ENCODE peak calls at places on chromosomes 5 and 9, in ten cellular contexts. F, P, O, L, T, Y, X, N, A and D are unnamed samples.

GRCh38 chr9:121622842-121623203 is 28.6 kb upstream of the DAB2IP start:
- DNase-seq in F (no peak), P (no peak), O (no peak), L (no peak), T (no peak), Y (no peak), X (no peak), N (no peak), A (no peak), D (no peak)

GRCh38 chr9:21110708-21111576 is 30.7 kb downstream of the IFNW1 start:
- DNase-seq in F (peak), P (no peak), O (no peak), L (no peak), T (peak), Y (no peak), X (no peak), N (peak), A (peak), D (no peak)

GRCh38 chr9:69981686-69982450 is 61.8 kb upstream of the MAMDC2 start:
- DNase-seq in F (peak), P (no peak), O (no peak), L (no peak), T (no peak), Y (no peak), X (no peak), N (no peak), A (no peak), D (no peak)

GRCh38 chr9:97858826-97859225 is 5.8 kb downstream of the FOXE1 start:
- DNase-seq in F (no peak), P (no peak), O (no peak), L (no peak), T (no peak), Y (no peak), X (no peak), N (no peak), A (no peak), D (no peak)

GRCh38 chr5:142095651-142096330 is 12.8 kb upstream of the NDFIP1 start:
- DNase-seq in F (no peak), P (no peak), O (no peak), L (no peak), T (no peak), Y (no peak), X (no peak), N (no peak), A (no peak), D (no peak)

GRCh38 chr9:129933709-129934586 is 98.7 kb downstream of the USP20 start:
- DNase-seq in F (no peak), P (no peak), O (no peak), L (no peak), T (no peak), Y (no peak), X (no peak), N (no peak), A (no peak), D (no peak)

GRCh38 chr9:109355564-109356297 is 34.9 kb upstream of the EPB41L4B start:
- DNase-seq in F (no peak), P (no peak), O (no peak), L (no peak), T (no peak), Y (no peak), X (no peak), N (no peak), A (no peak), D (no peak)

GRCh38 chr5:180012316-180012715 is 59.2 kb downstream of the RNF130 start:
- DNase-seq in F (no peak), P (no peak), O (no peak), L (no peak), T (no peak), Y (no peak), X (no peak), N (no peak), A (no peak), D (no peak)

GRCh38 chr5:102296229-102296817 is at the start of gene SLCO4C1:
- DNase-seq in F (peak), P (peak), O (peak), L (peak), T (peak), Y (no peak), X (peak), N (no peak), A (peak), D (no peak)

GRCh38 chr5:78649816-78650561 is 1.4 kb upstream of the LHFPL2 start:
- DNase-seq in F (peak), P (peak), O (no peak), L (no peak), T (no peak), Y (no peak), X (no peak), N (no peak), A (no peak), D (no peak)

GRCh38 chr5:97098864-97099454 is 43.5 kb downstream of the LIX1 start:
- DNase-seq in F (no peak), P (no peak), O (no peak), L (no peak), T (no peak), Y (no peak), X (no peak), N (no peak), A (no peak), D (no peak)

GRCh38 chr5:77316871-77317661 is 106.6 kb downstream of the PDE8B start:
- DNase-seq in F (no peak), P (no peak), O (no peak), L (no peak), T (no peak), Y (no peak), X (no peak), N (no peak), A (no peak), D (no peak)

GRCh38 chr5:4548341-4548740 is 591.8 kb upstream of the ADAMTS16 start:
- DNase-seq in F (no peak), P (no peak), O (no peak), L (no peak), T (no peak), Y (no peak), X (no peak), N (no peak), A (no peak), D (no peak)

GRCh38 chr9:129549684-129550083 is 71.2 kb downstream of the C9orf50 start:
- DNase-seq in F (peak), P (peak), O (no peak), L (no peak), T (no peak), Y (no peak), X (peak), N (no peak), A (no peak), D (no peak)

GRCh38 chr9:78320875-78321496 is 24.1 kb downstream of the PSAT1 start:
- DNase-seq in F (no peak), P (no peak), O (no peak), L (no peak), T (no peak), Y (no peak), X (no peak), N (no peak), A (no peak), D (no peak)

GRCh38 chr9:1938675-1939170 is 76.4 kb upstream of the SMARCA2 start:
- DNase-seq in F (no peak), P (no peak), O (no peak), L (no peak), T (no peak), Y (no peak), X (no peak), N (no peak), A (no peak), D (no peak)

GRCh38 chr9:20722221-20722620 is 38.2 kb downstream of the FOCAD start:
- DNase-seq in F (no peak), P (no peak), O (no peak), L (no peak), T (no peak), Y (no peak), X (no peak), N (no peak), A (no peak), D (no peak)

GRCh38 chr9:35563791-35564197 is 41.3 kb upstream of the TESK1 start:
- DNase-seq in F (peak), P (peak), O (peak), L (no peak), T (no peak), Y (no peak), X (peak), N (no peak), A (no peak), D (no peak)

GRCh38 chr9:105643795-105644194 is 18.5 kb upstream of the TAL2 start:
- DNase-seq in F (no peak), P (no peak), O (no peak), L (no peak), T (no peak), Y (no peak), X (no peak), N (no peak), A (no peak), D (no peak)

GRCh38 chr5:7878381-7878873 is 9.5 kb downstream of the MTRR start:
- DNase-seq in F (no peak), P (no peak), O (no peak), L (no peak), T (no peak), Y (no peak), X (no peak), N (no peak), A (no peak), D (no peak)

GRCh38 chr5:170408866-170409265 is 19.7 kb upstream of the KCNMB1 start:
- DNase-seq in F (peak), P (no peak), O (no peak), L (no peak), T (no peak), Y (no peak), X (no peak), N (no peak), A (no peak), D (no peak)

GRCh38 chr5:150779397-150780179 is 1.0 kb downstream of the SMIM3 start:
- DNase-seq in F (no peak), P (peak), O (no peak), L (no peak), T (no peak), Y (no peak), X (no peak), N (no peak), A (no peak), D (no peak)

GRCh38 chr5:142186821-142187594 is 78.4 kb downstream of the NDFIP1 start:
- DNase-seq in F (no peak), P (no peak), O (no peak), L (no peak), T (no peak), Y (no peak), X (no peak), N (peak), A (no peak), D (no peak)

GRCh38 chr5:76766746-76767145 is 50.8 kb downstream of the F2R start:
- DNase-seq in F (no peak), P (no peak), O (no peak), L (no peak), T (no peak), Y (no peak), X (no peak), N (peak), A (no peak), D (no peak)

GRCh38 chr9:130535818-130536521 is 43.4 kb upstream of the FUBP3 start:
- DNase-seq in F (peak), P (peak), O (no peak), L (no peak), T (no peak), Y (no peak), X (no peak), N (no peak), A (no peak), D (no peak)

GRCh38 chr5:59066367-59067163 is 483.7 kb downstream of the RAB3C start:
- DNase-seq in F (no peak), P (no peak), O (no peak), L (no peak), T (no peak), Y (no peak), X (no peak), N (no peak), A (no peak), D (no peak)

GRCh38 chr5:459562-460412 is 16.8 kb downstream of the EXOC3 start:
- DNase-seq in F (no peak), P (peak), O (no peak), L (no peak), T (no peak), Y (no peak), X (no peak), N (no peak), A (no peak), D (no peak)

GRCh38 chr9:89759563-89759962 is 154.8 kb downstream of the GADD45G start:
- DNase-seq in F (no peak), P (no peak), O (no peak), L (no peak), T (no peak), Y (no peak), X (no peak), N (no peak), A (no peak), D (no peak)

GRCh38 chr9:135584371-135584770 is 22.8 kb downstream of the PAEP start:
- DNase-seq in F (no peak), P (no peak), O (no peak), L (no peak), T (no peak), Y (no peak), X (no peak), N (no peak), A (no peak), D (no peak)

GRCh38 chr9:63817622-63818518 is 1467.1 kb downstream of the FOXD4L5 start:
- DNase-seq in F (peak), P (peak), O (peak), L (no peak), T (peak), Y (peak), X (peak), N (peak), A (no peak), D (no peak)

GRCh38 chr5:170572453-170572852 is 68.6 kb downstream of the KCNIP1 start:
- DNase-seq in F (no peak), P (no peak), O (no peak), L (peak), T (peak), Y (no peak), X (no peak), N (peak), A (no peak), D (no peak)

GRCh38 chr5:73188764-73189521 is 15.9 kb downstream of the TMEM174 start:
- DNase-seq in F (no peak), P (peak), O (no peak), L (no peak), T (no peak), Y (no peak), X (no peak), N (no peak), A (no peak), D (no peak)

GRCh38 chr5:43646997-43647396 is 44.0 kb downstream of the NNT start:
- DNase-seq in F (no peak), P (no peak), O (no peak), L (no peak), T (no peak), Y (no peak), X (no peak), N (peak), A (no peak), D (no peak)
- TF ChIP-seq CTCF in F (peak), P (peak), O (no peak), L (no peak), T (no peak), Y (no peak), X (peak), N (no peak), A (peak), D (no peak)

GRCh38 chr5:15803280-15803679 is 303.3 kb downstream of the FBXL7 start:
- DNase-seq in F (no peak), P (no peak), O (no peak), L (no peak), T (no peak), Y (no peak), X (no peak), N (no peak), A (no peak), D (no peak)

GRCh38 chr5:15806613-15807012 is 306.6 kb downstream of the FBXL7 start:
- DNase-seq in F (no peak), P (no peak), O (no peak), L (no peak), T (no peak), Y (no peak), X (no peak), N (no peak), A (no peak), D (no peak)

GRCh38 chr5:15808577-15808976 is 308.6 kb downstream of the FBXL7 start:
- DNase-seq in F (no peak), P (no peak), O (no peak), L (no peak), T (no peak), Y (no peak), X (no peak), N (no peak), A (no peak), D (no peak)

GRCh38 chr5:15807248-15807647 is 307.3 kb downstream of the FBXL7 start:
- DNase-seq in F (no peak), P (no peak), O (no peak), L (no peak), T (no peak), Y (no peak), X (no peak), N (no peak), A (no peak), D (no peak)

GRCh38 chr5:15807861-15808260 is 307.9 kb downstream of the FBXL7 start:
- DNase-seq in F (no peak), P (no peak), O (no peak), L (no peak), T (no peak), Y (no peak), X (no peak), N (no peak), A (no peak), D (no peak)
- TF ChIP-seq CTCF in F (no peak), P (peak), O (no peak), L (no peak), T (no peak), Y (no peak), X (no peak), N (no peak), A (no peak), D (no peak)

GRCh38 chr9:34185778-34186551 is 7.1 kb downstream of the UBAP1 start:
- DNase-seq in F (no peak), P (no peak), O (peak), L (peak), T (no peak), Y (no peak), X (no peak), N (peak), A (peak), D (no peak)

GRCh38 chr9:34187891-34188240 is 9.0 kb downstream of the UBAP1 start:
- DNase-seq in F (no peak), P (no peak), O (no peak), L (no peak), T (no peak), Y (no peak), X (no peak), N (no peak), A (no peak), D (no peak)

GRCh38 chr9:34195143-34195542 is 16.3 kb downstream of the UBAP1 start:
- DNase-seq in F (no peak), P (no peak), O (no peak), L (no peak), T (no peak), Y (no peak), X (no peak), N (no peak), A (no peak), D (no peak)

GRCh38 chr9:34190996-34191892 is 12.4 kb downstream of the UBAP1 start:
- DNase-seq in F (peak), P (peak), O (no peak), L (no peak), T (no peak), Y (no peak), X (no peak), N (no peak), A (no peak), D (no peak)
- TF ChIP-seq CTCF in F (peak), P (peak), O (no peak), L (no peak), T (peak), Y (no peak), X (peak), N (no peak), A (no peak), D (no peak)

DNA sequence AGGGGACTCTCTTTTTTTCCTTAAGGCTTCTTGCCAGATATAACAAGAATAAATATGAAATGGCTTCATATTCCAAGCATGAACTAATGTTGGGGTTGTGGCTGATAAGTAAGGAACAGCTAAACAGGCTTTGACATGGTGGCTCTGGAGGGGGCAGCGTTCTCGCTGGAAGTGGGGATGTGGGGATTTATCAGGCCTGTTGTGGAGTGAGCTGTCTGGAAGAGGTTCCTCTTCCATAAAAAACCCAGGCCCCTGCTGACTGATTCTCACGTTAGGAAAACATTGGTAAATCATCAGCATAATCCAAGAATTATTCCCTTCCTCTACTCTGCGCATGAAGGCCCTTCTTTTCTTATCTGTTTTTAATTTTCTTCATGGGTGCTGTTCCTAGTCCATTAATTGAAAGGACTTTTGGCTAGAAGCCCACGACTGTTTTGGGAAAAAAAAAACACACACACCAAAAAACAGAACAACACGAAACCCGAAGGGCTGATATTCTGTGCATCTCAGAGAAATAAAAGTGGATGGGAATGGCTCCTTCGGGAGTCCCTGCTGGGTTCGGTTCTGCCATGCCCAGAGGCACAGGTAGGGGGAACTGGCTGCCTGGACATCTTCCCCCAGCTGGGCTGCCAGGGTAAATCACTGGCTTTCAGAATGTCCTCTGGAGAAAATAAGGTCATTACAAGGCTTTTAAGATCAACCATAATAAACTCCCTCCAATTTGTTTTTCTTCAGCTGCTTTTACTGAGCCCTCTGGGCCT is 297.0 kb downstream of the SLIT3 start:
- DNase-seq in F (peak), P (peak), O (no peak), L (no peak), T (no peak), Y (no peak), X (no peak), N (no peak), A (no peak), D (no peak)
- TF ChIP-seq CTCF in F (peak), P (peak), O (no peak), L (no peak), T (no peak), Y (peak), X (peak), N (no peak), A (no peak), D (no peak)

GRCh38 chr5:57298985-57299491 is 125.2 kb downstream of the GPBP1 start:
- DNase-seq in F (peak), P (peak), O (peak), L (peak), T (peak), Y (no peak), X (peak), N (peak), A (peak), D (no peak)
- TF ChIP-seq CTCF in F (peak), P (peak), O (peak), L (peak), T (peak), Y (peak), X (peak), N (peak), A (no peak), D (peak)

GRCh38 chr5:14011089-14012004 is 66.9 kb upstream of the DNAH5 start:
- DNase-seq in F (peak), P (peak), O (peak), L (peak), T (peak), Y (peak), X (peak), N (peak), A (peak), D (peak)
- TF ChIP-seq CTCF in F (peak), P (peak), O (no peak), L (no peak), T (no peak), Y (no peak), X (peak), N (no peak), A (no peak), D (no peak)

DNA sequence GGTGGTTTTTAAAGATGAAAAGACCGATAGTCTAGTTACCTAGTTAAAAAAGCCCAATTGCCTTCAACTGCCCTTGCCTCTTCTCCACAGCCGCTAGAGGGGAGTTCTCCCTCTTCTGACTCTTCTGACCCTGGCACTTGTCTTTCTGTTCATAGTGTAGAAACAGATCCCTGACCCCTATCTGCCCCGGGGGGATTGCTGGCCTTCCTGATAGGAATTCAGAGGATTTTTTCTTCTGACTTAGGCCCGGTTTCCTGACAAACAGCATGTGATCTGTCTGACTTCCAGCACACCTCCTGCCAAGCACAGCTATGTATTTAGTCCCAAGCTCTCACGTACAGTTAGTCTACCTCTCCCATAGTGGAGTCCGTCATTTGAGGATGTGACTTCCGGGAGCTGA is 5.0 kb upstream of the TMEM268 start:
- DNase-seq in F (no peak), P (no peak), O (no peak), L (no peak), T (no peak), Y (no peak), X (no peak), N (no peak), A (no peak), D (no peak)
- TF ChIP-seq CTCF in F (no peak), P (peak), O (no peak), L (no peak), T (no peak), Y (no peak), X (no peak), N (no peak), A (no peak), D (no peak)